ENCODE peak calls at places on chromosomes 2 and 18, in four cellular contexts. M, I, Z and F are unnamed samples.

GRCh38 chr2:201924453-201924852 is 109.2 kb upstream of the FZD7 start:
- DNase-seq in M (no peak), I (peak), Z (no peak), F (no peak)

GRCh38 chr2:207926133-207927076 is 98.9 kb downstream of the PLEKHM3 start:
- DNase-seq in M (no peak), I (peak), Z (no peak), F (peak)

GRCh38 chr2:197080611-197081010 is 154.1 kb upstream of the PGAP1 start:
- DNase-seq in M (no peak), I (no peak), Z (no peak), F (no peak)

GRCh38 chr18:8248576-8248975 is 360.7 kb upstream of the RAB12 start:
- DNase-seq in M (no peak), I (no peak), Z (no peak), F (no peak)

GRCh38 chr2:217887841-217888665 is 114.7 kb downstream of the TNS1 start:
- DNase-seq in M (no peak), I (no peak), Z (no peak), F (peak)

GRCh38 chr2:27024188-27024587 is 8.6 kb upstream of the TMEM214 start:
- DNase-seq in M (no peak), I (no peak), Z (peak), F (no peak)

GRCh38 chr18:77055429-77056310 is 76.9 kb downstream of the MBP start:
- DNase-seq in M (no peak), I (no peak), Z (no peak), F (no peak)

GRCh38 chr2:200778038-200778437 is 33.7 kb upstream of the BZW1 start:
- DNase-seq in M (no peak), I (no peak), Z (no peak), F (no peak)

GRCh38 chr2:45132551-45132950 is 123.3 kb upstream of the SIX2 start:
- DNase-seq in M (peak), I (no peak), Z (no peak), F (no peak)

GRCh38 chr2:112480540-112481049 is 1.4 kb upstream of the TTL start:
- DNase-seq in M (no peak), I (peak), Z (no peak), F (peak)

GRCh38 chr18:48827321-48828200 is 123.2 kb downstream of the SMAD7 start:
- DNase-seq in M (no peak), I (no peak), Z (no peak), F (peak)

GRCh38 chr2:190648289-190649034 is 421 bp upstream of the NAB1 start:
- DNase-seq in M (peak), I (peak), Z (no peak), F (peak)

GRCh38 chr2:68225119-68225632 is 27.2 kb downstream of the PPP3R1 start:
- DNase-seq in M (peak), I (peak), Z (peak), F (peak)

GRCh38 chr2:68237404-68237803 is 14.9 kb downstream of the PPP3R1 start:
- DNase-seq in M (no peak), I (no peak), Z (no peak), F (no peak)

GRCh38 chr2:38394903-38395341 is 17.8 kb upstream of the ATL2 start:
- DNase-seq in M (no peak), I (no peak), Z (no peak), F (no peak)

GRCh38 chr2:154203902-154204301 is 332.2 kb downstream of the GALNT13 start:
- DNase-seq in M (no peak), I (no peak), Z (no peak), F (no peak)

GRCh38 chr2:209368406-209368805 is 55.4 kb upstream of the MAP2 start:
- DNase-seq in M (no peak), I (no peak), Z (no peak), F (no peak)

GRCh38 chr2:129925381-129925780 is 54.1 kb upstream of the RAB6C start:
- DNase-seq in M (no peak), I (no peak), Z (no peak), F (no peak)

GRCh38 chr2:22902662-22903165 is 482.3 kb upstream of the KLHL29 start:
- DNase-seq in M (no peak), I (no peak), Z (no peak), F (no peak)

GRCh38 chr2:232897386-232897970 is 27.4 kb downstream of the SNORC start:
- DNase-seq in M (no peak), I (no peak), Z (no peak), F (no peak)

GRCh38 chr18:13696961-13697360 is 29.4 kb downstream of the FAM210A start:
- DNase-seq in M (no peak), I (no peak), Z (no peak), F (no peak)

GRCh38 chr2:164981217-164981990 is 26.1 kb upstream of the SLC38A11 start:
- DNase-seq in M (no peak), I (no peak), Z (no peak), F (no peak)

GRCh38 chr2:206296128-206296527 is 21.7 kb downstream of the ZDBF2 start:
- DNase-seq in M (no peak), I (no peak), Z (no peak), F (no peak)

GRCh38 chr2:204108874-204109295 is 172.3 kb downstream of the ICOS start:
- DNase-seq in M (no peak), I (no peak), Z (no peak), F (no peak)

GRCh38 chr2:69305166-69305565 is 81.9 kb downstream of the GFPT1 start:
- DNase-seq in M (no peak), I (no peak), Z (no peak), F (no peak)

GRCh38 chr2:69304685-69305084 is 82.3 kb downstream of the GFPT1 start:
- DNase-seq in M (no peak), I (no peak), Z (no peak), F (no peak)

GRCh38 chr2:69306612-69306896 is 80.5 kb downstream of the GFPT1 start:
- DNase-seq in M (no peak), I (no peak), Z (no peak), F (no peak)

GRCh38 chr2:69306897-69307695 is 79.9 kb downstream of the GFPT1 start:
- DNase-seq in M (no peak), I (peak), Z (peak), F (peak)

GRCh38 chr2:69305712-69306611 is 81.1 kb downstream of the GFPT1 start:
- DNase-seq in M (no peak), I (no peak), Z (no peak), F (no peak)
- TF ChIP-seq CBX5 in M (no peak), I (no peak), Z (no peak), F (no peak)

DNA sequence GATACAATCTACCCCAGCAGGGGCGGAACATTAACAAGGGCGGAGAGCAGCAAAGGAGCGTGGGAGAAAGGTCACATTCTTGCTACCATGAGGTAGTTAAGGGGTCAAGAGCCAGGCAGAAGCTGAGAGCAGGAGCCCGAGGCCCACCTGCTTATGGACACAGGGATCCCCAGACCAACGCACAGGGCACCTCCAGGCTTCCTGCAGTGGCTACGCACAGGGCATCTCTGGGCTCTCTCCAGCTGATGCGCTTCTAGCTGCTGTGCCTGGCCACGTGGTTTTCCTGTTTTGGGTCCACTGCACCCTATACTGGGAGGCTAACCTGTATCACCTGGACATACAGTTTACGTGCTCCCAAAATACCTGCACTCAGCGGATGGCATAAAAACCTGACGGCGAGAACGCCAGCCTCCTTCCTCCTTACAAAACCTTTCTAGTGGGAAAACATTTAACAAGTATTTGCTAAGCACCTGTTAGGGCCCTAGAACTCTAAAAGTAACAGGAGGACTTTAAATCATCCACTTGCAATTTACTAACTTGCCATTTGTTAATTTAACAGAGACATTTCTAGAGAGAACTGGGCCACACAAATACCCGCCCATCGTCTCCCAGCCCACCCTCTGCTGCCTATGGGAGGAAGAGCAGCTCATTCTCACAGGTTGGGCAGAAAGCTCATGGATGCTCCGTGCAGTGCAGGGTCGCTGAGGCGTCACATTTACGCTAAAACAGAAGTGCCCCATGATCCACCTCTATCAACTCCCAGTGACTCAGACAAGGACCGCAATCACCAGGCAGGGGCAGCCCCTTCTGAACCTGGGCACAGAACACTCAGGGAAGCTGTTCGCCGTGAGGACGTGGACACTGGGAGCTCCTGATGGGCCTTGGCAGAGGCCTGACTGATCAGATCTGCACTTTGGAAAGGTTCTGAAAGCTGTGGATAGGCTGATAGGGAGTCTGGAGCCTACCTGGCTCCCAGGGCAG is 107.1 kb downstream of the HDAC4 start:
- DNase-seq in M (peak), I (no peak), Z (no peak), F (peak)
- TF ChIP-seq CTCF in M (peak), I (no peak), Z (no peak), F (no peak)

GRCh38 chr2:84846041-84846663 is 34.7 kb downstream of the TRABD2A start:
- DNase-seq in M (no peak), I (no peak), Z (no peak), F (no peak)
- TF ChIP-seq CBX5 in M (no peak), I (no peak), Z (no peak), F (no peak)

GRCh38 chr2:234635284-234635683 is 138.4 kb upstream of the ARL4C start:
- DNase-seq in M (no peak), I (peak), Z (no peak), F (no peak)
- TF ChIP-seq CTCF in M (no peak), I (peak), Z (peak), F (no peak)